ENCODE peak calls at places on chromosomes 16 and 17, in seven cellular contexts. Q is HFFc6, S is type B pancreatic cell, Z is nephron progenitor cell, H is cardiac muscle cell, W is progenitor cell of endocrine pancreas, I is thoracic aorta. D is an unnamed sample.

GRCh38 chr17:81148986-81149533 is 16.2 kb upstream of the PVALEF start:
- DNase-seq in S (no peak), Z (no peak), Q (no peak), H (no peak), I (no peak), W (no peak), D (no peak)

GRCh38 chr17:57284984-57285646 is 28.8 kb downstream of the MSI2 start:
- DNase-seq in S (no peak), I (no peak), W (no peak), H (no peak), Q (no peak), Z (no peak), D (no peak)

GRCh38 chr16:80150978-80151705 is 389.7 kb upstream of the DYNLRB2 start:
- DNase-seq in S (no peak), Z (no peak), H (no peak), W (no peak), Q (peak; percentile 80), I (no peak), D (no peak)

GRCh38 chr17:37518816-37519215 is 29.1 kb downstream of the DUSP14 start:
- DNase-seq in I (no peak), S (no peak), Z (no peak), W (no peak), Q (no peak), H (peak; percentile 19), D (no peak)

GRCh38 chr17:29004081-29004692 is 1.6 kb downstream of the SEZ6 start:
- DNase-seq in Z (peak; percentile 40), S (no peak), I (no peak), W (no peak), Q (peak; percentile 4), H (peak; percentile 42), D (no peak)

GRCh38 chr16:27313422-27314160 is at the start of gene IL4R:
- DNase-seq in W (peak; percentile 53), I (peak; percentile 56), Z (peak; percentile 78), S (no peak), H (peak; percentile 95), Q (peak; percentile 51), D (peak; percentile 82)

GRCh38 chr16:80824623-80825364 is 20.4 kb upstream of the CDYL2 start:
- DNase-seq in Z (peak; percentile 23), W (no peak), S (no peak), H (peak; percentile 79), I (no peak), Q (peak; percentile 45), D (peak; percentile 30)

GRCh38 chr17:38448208-38448776 is 20.0 kb downstream of the ARHGAP23 start:
- DNase-seq in H (no peak), I (no peak), S (no peak), Z (no peak), Q (peak; percentile 39), W (no peak), D (no peak)

GRCh38 chr17:69884361-69884760 is 190.7 kb upstream of the KCNJ16 start:
- DNase-seq in S (no peak), W (no peak), H (no peak), I (no peak), Z (no peak), Q (no peak), D (no peak)

GRCh38 chr17:15946611-15947120 is 1.7 kb downstream of the ADORA2B start:
- DNase-seq in Z (no peak), S (no peak), H (peak; percentile 45), W (no peak), I (no peak), Q (no peak), D (no peak)

GRCh38 chr16:10608687-10609409 is 28.4 kb upstream of the EMP2 start:
- DNase-seq in H (peak; percentile 33), Z (no peak), W (no peak), I (no peak), Q (peak; percentile 1), S (no peak), D (no peak)

GRCh38 chr17:35849469-35850348 is 19.0 kb downstream of the HEATR9 start:
- DNase-seq in S (no peak), H (peak; percentile 90), Q (peak; percentile 65), W (peak; percentile 35), I (no peak), Z (peak; percentile 50), D (peak; percentile 56)

GRCh38 chr17:66691644-66692500 is 143.0 kb upstream of the CACNG5 start:
- DNase-seq in S (no peak), H (peak; percentile 59), W (no peak), I (no peak), Z (no peak), Q (no peak), D (no peak)

GRCh38 chr17:39695089-39695474 is 4.8 kb upstream of the ERBB2 start:
- DNase-seq in Z (no peak), H (no peak), W (no peak), I (no peak), S (no peak), Q (no peak), D (peak; percentile 85)

GRCh38 chr16:2156025-2156848 is 655 bp downstream of the TRAF7 start:
- DNase-seq in W (no peak), I (no peak), Z (peak; percentile 44), Q (peak; percentile 65), H (peak; percentile 74), S (no peak), D (no peak)

GRCh38 chr17:70345061-70345460 is 175.7 kb downstream of the KCNJ2 start:
- DNase-seq in W (no peak), I (no peak), H (no peak), S (no peak), Z (no peak), Q (no peak), D (no peak)

GRCh38 chr16:86176462-86176861 is 277.5 kb downstream of the IRF8 start:
- DNase-seq in H (no peak), Q (no peak), S (no peak), W (no peak), Z (no peak), I (no peak), D (no peak)

GRCh38 chr17:39676198-39676819 is 8.1 kb downstream of the PNMT start:
- DNase-seq in S (no peak), Q (no peak), I (peak; percentile 73), H (peak; percentile 27), Z (no peak), W (no peak), D (peak; percentile 100)

GRCh38 chr16:79329163-79329521 is 271.4 kb downstream of the MAF start:
- DNase-seq in Z (no peak), H (no peak), Q (no peak), I (no peak), W (no peak), S (no peak), D (no peak)

GRCh38 chr17:64777413-64778101 is 115.5 kb upstream of the SMURF2 start:
- DNase-seq in I (no peak), Z (no peak), W (no peak), Q (no peak), H (no peak), S (no peak), D (no peak)

GRCh38 chr17:49266233-49266632 is 35.6 kb upstream of the PHOSPHO1 start:
- DNase-seq in Z (no peak), H (no peak), S (no peak), W (no peak), Q (no peak), I (no peak), D (no peak)
- TF ChIP-seq CTCF in Z (no peak), H (no peak), S (no peak), W (no peak), Q (no peak), I (no peak), D (no peak)

GRCh38 chr16:56611281-56611833 is 3.0 kb downstream of the MT2A start:
- DNase-seq in H (peak; percentile 58), Q (no peak), S (no peak), Z (no peak), W (no peak), I (peak; percentile 59), D (no peak)

GRCh38 chr16:56608876-56609462 is 585 bp downstream of the MT2A start:
- DNase-seq in I (no peak), Q (no peak), H (no peak), W (no peak), Z (no peak), S (no peak), D (no peak)

GRCh38 chr16:56609463-56609921 is 1.1 kb downstream of the MT2A start:
- DNase-seq in W (no peak), Z (no peak), I (no peak), S (no peak), Q (peak; percentile 86), H (peak; percentile 88), D (peak; percentile 52)

GRCh38 chr16:56610609-56611111 is 2.3 kb downstream of the MT2A start:
- DNase-seq in I (no peak), Q (no peak), S (no peak), W (no peak), Z (no peak), H (peak; percentile 46), D (no peak)

GRCh38 chr16:56610017-56610608 is 1.7 kb downstream of the MT2A start:
- DNase-seq in Z (no peak), I (no peak), W (no peak), H (peak; percentile 85), Q (peak; percentile 65), S (no peak), D (no peak)
- TF ChIP-seq CTCF in Z (no peak), I (no peak), W (no peak), H (no peak), Q (peak; percentile 23), S (no peak), D (no peak)

GRCh38 chr17:49995055-49995738 is at the start of gene DLX3:
- DNase-seq in Q (peak; percentile 55), I (peak; percentile 42), H (peak; percentile 80), S (peak; percentile 89), W (peak; percentile 65), Z (peak; percentile 81), D (peak; percentile 83)
- TF ChIP-seq CTCF in Q (no peak), I (no peak), H (no peak), S (no peak), W (no peak), Z (no peak), D (no peak)

GRCh38 chr17:61427567-61427966 is 24.7 kb upstream of the TBX4 start:
- DNase-seq in I (no peak), S (no peak), Q (no peak), W (no peak), Z (no peak), H (no peak), D (no peak)

GRCh38 chr17:61426482-61427304 is 25.5 kb upstream of the TBX4 start:
- DNase-seq in Z (no peak), S (no peak), Q (peak; percentile 85), W (no peak), I (no peak), H (no peak), D (no peak)

GRCh38 chr17:61422869-61423268 is 23.2 kb downstream of the TBX2 start:
- DNase-seq in Q (no peak), S (no peak), H (no peak), Z (no peak), I (no peak), W (no peak), D (no peak)

GRCh38 chr17:61423967-61424649 is 24.5 kb downstream of the TBX2 start:
- DNase-seq in H (no peak), Q (no peak), Z (no peak), S (no peak), W (no peak), I (no peak), D (no peak)

GRCh38 chr17:61425682-61426481 is 26.2 kb downstream of the TBX2 start:
- DNase-seq in Q (no peak), H (no peak), Z (no peak), S (no peak), I (no peak), W (no peak), D (no peak)
- TF ChIP-seq CTCF in Q (peak; percentile 53), H (no peak), Z (no peak), S (no peak), I (no peak), W (no peak), D (no peak)

D was measured in Calu3.